ENCODE peak calls at places on chromosomes 3 and 15, in nine cellular contexts. One of them, this sample, is unnamed.

GRCh38 chr3:3196148-3196861 is 16.8 kb upstream of the CRBN start:
- DNase-seq in colonic mucosa: no peak
- DNase-seq in epithelial cell of esophagus: peak
- DNase-seq in adrenal gland: no peak
- DNase-seq in dorsolateral prefrontal cortex: no peak
- DNase-seq in OCI-LY7: peak
- DNase-seq in lower leg skin: no peak
- DNase-seq in effector memory CD4-positive, alpha-beta T cell: no peak
- DNase-seq in hepatocyte: peak
- DNase-seq in this sample: peak

GRCh38 chr15:65666257-65666656 is 44.5 kb downstream of the SLC24A1 start:
- DNase-seq in dorsolateral prefrontal cortex: no peak
- DNase-seq in effector memory CD4-positive, alpha-beta T cell: no peak
- DNase-seq in adrenal gland: no peak
- DNase-seq in hepatocyte: no peak
- DNase-seq in epithelial cell of esophagus: peak
- DNase-seq in lower leg skin: no peak
- DNase-seq in colonic mucosa: no peak
- DNase-seq in OCI-LY7: no peak
- DNase-seq in this sample: no peak

GRCh38 chr3:124057453-124057852 is 65.5 kb upstream of the ROPN1 start:
- DNase-seq in epithelial cell of esophagus: no peak
- DNase-seq in effector memory CD4-positive, alpha-beta T cell: no peak
- DNase-seq in OCI-LY7: no peak
- DNase-seq in adrenal gland: no peak
- DNase-seq in dorsolateral prefrontal cortex: no peak
- DNase-seq in colonic mucosa: no peak
- DNase-seq in hepatocyte: no peak
- DNase-seq in lower leg skin: no peak
- DNase-seq in this sample: no peak

GRCh38 chr15:96201696-96202095 is 128.8 kb upstream of the NR2F2 start:
- DNase-seq in colonic mucosa: no peak
- DNase-seq in OCI-LY7: no peak
- DNase-seq in adrenal gland: no peak
- DNase-seq in hepatocyte: no peak
- DNase-seq in dorsolateral prefrontal cortex: no peak
- DNase-seq in epithelial cell of esophagus: no peak
- DNase-seq in lower leg skin: no peak
- DNase-seq in effector memory CD4-positive, alpha-beta T cell: no peak
- DNase-seq in this sample: no peak

GRCh38 chr3:161371441-161372320 is at the start of gene SPTSSB:
- DNase-seq in lower leg skin: peak
- DNase-seq in OCI-LY7: no peak
- DNase-seq in epithelial cell of esophagus: peak
- DNase-seq in hepatocyte: peak
- DNase-seq in effector memory CD4-positive, alpha-beta T cell: no peak
- DNase-seq in dorsolateral prefrontal cortex: peak
- DNase-seq in adrenal gland: peak
- DNase-seq in colonic mucosa: peak
- DNase-seq in this sample: no peak

GRCh38 chr3:166340604-166341003 is 503.4 kb upstream of the BCHE start:
- DNase-seq in colonic mucosa: no peak
- DNase-seq in lower leg skin: no peak
- DNase-seq in dorsolateral prefrontal cortex: no peak
- DNase-seq in adrenal gland: no peak
- DNase-seq in OCI-LY7: no peak
- DNase-seq in epithelial cell of esophagus: no peak
- DNase-seq in hepatocyte: no peak
- DNase-seq in effector memory CD4-positive, alpha-beta T cell: no peak
- DNase-seq in this sample: no peak

GRCh38 chr3:120093119-120093922 is 926 bp downstream of the GSK3B start:
- DNase-seq in lower leg skin: no peak
- DNase-seq in epithelial cell of esophagus: peak
- DNase-seq in OCI-LY7: peak
- DNase-seq in dorsolateral prefrontal cortex: peak
- DNase-seq in hepatocyte: peak
- DNase-seq in effector memory CD4-positive, alpha-beta T cell: no peak
- DNase-seq in colonic mucosa: peak
- DNase-seq in adrenal gland: peak
- DNase-seq in this sample: peak

GRCh38 chr3:58052373-58053273 is 44.4 kb downstream of the FLNB start:
- DNase-seq in epithelial cell of esophagus: peak
- DNase-seq in lower leg skin: peak
- DNase-seq in adrenal gland: peak
- DNase-seq in dorsolateral prefrontal cortex: peak
- DNase-seq in effector memory CD4-positive, alpha-beta T cell: no peak
- DNase-seq in colonic mucosa: peak
- DNase-seq in hepatocyte: peak
- DNase-seq in OCI-LY7: no peak
- DNase-seq in this sample: no peak

GRCh38 chr15:92141607-92142006 is 252.1 kb upstream of the ST8SIA2 start:
- DNase-seq in colonic mucosa: no peak
- DNase-seq in lower leg skin: no peak
- DNase-seq in adrenal gland: no peak
- DNase-seq in epithelial cell of esophagus: no peak
- DNase-seq in hepatocyte: no peak
- DNase-seq in OCI-LY7: no peak
- DNase-seq in dorsolateral prefrontal cortex: no peak
- DNase-seq in effector memory CD4-positive, alpha-beta T cell: no peak
- DNase-seq in this sample: no peak

GRCh38 chr15:85463273-85463937 is 83.0 kb downstream of the AKAP13 start:
- DNase-seq in epithelial cell of esophagus: no peak
- DNase-seq in adrenal gland: no peak
- DNase-seq in colonic mucosa: no peak
- DNase-seq in hepatocyte: no peak
- DNase-seq in dorsolateral prefrontal cortex: no peak
- DNase-seq in lower leg skin: no peak
- DNase-seq in effector memory CD4-positive, alpha-beta T cell: no peak
- DNase-seq in OCI-LY7: peak
- DNase-seq in this sample: no peak

GRCh38 chr15:98421419-98422085 is 226.8 kb upstream of the IGF1R start:
- DNase-seq in lower leg skin: peak
- DNase-seq in adrenal gland: peak
- DNase-seq in dorsolateral prefrontal cortex: peak
- DNase-seq in hepatocyte: peak
- DNase-seq in colonic mucosa: peak
- DNase-seq in effector memory CD4-positive, alpha-beta T cell: no peak
- DNase-seq in OCI-LY7: peak
- DNase-seq in epithelial cell of esophagus: peak
- DNase-seq in this sample: peak

GRCh38 chr3:130814691-130815472 is 68.3 kb upstream of the PIK3R4 start:
- DNase-seq in OCI-LY7: no peak
- DNase-seq in effector memory CD4-positive, alpha-beta T cell: no peak
- DNase-seq in dorsolateral prefrontal cortex: no peak
- DNase-seq in epithelial cell of esophagus: no peak
- DNase-seq in adrenal gland: no peak
- DNase-seq in colonic mucosa: no peak
- DNase-seq in hepatocyte: no peak
- DNase-seq in lower leg skin: no peak
- DNase-seq in this sample: no peak

GRCh38 chr15:56211960-56212550 is 31.6 kb downstream of the RFX7 start:
- DNase-seq in epithelial cell of esophagus: no peak
- DNase-seq in hepatocyte: no peak
- DNase-seq in dorsolateral prefrontal cortex: no peak
- DNase-seq in lower leg skin: no peak
- DNase-seq in adrenal gland: no peak
- DNase-seq in colonic mucosa: no peak
- DNase-seq in effector memory CD4-positive, alpha-beta T cell: no peak
- DNase-seq in OCI-LY7: no peak
- DNase-seq in this sample: no peak

GRCh38 chr3:46656778-46657556 is 36.5 kb downstream of the ALS2CL start:
- DNase-seq in effector memory CD4-positive, alpha-beta T cell: no peak
- DNase-seq in adrenal gland: no peak
- DNase-seq in epithelial cell of esophagus: peak
- DNase-seq in colonic mucosa: peak
- DNase-seq in hepatocyte: no peak
- DNase-seq in dorsolateral prefrontal cortex: no peak
- DNase-seq in OCI-LY7: no peak
- DNase-seq in lower leg skin: no peak
- DNase-seq in this sample: no peak

GRCh38 chr3:6147883-6148282 is 713.0 kb upstream of the GRM7 start:
- DNase-seq in dorsolateral prefrontal cortex: no peak
- DNase-seq in adrenal gland: no peak
- DNase-seq in hepatocyte: no peak
- DNase-seq in colonic mucosa: no peak
- DNase-seq in OCI-LY7: no peak
- DNase-seq in effector memory CD4-positive, alpha-beta T cell: no peak
- DNase-seq in lower leg skin: no peak
- DNase-seq in epithelial cell of esophagus: no peak
- DNase-seq in this sample: no peak

GRCh38 chr15:41607033-41607432 is 48.0 kb downstream of the TYRO3 start:
- DNase-seq in lower leg skin: no peak
- DNase-seq in adrenal gland: no peak
- DNase-seq in dorsolateral prefrontal cortex: no peak
- DNase-seq in epithelial cell of esophagus: peak
- DNase-seq in colonic mucosa: no peak
- DNase-seq in effector memory CD4-positive, alpha-beta T cell: no peak
- DNase-seq in OCI-LY7: no peak
- DNase-seq in hepatocyte: peak
- DNase-seq in this sample: no peak

DNA sequence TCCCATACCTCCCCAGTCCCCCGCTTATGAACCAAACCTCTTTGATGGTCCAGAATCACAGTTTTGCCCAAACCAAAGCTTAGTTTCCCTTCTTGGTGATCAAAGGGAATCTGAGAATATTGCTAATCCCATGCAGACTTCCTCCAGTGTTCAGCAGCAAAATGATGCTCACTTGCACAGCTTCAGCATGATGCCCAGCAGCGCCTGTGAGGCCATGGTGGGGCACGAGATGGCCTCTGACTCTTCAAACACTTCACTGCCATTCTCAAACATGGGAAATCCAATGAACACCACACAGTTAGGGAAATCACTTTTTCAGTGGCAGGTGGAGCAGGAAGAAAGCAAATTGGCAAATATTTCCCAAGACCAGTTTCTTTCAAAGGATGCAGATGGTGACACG is 4.2 kb downstream of the NFKBIZ start:
- DNase-seq in adrenal gland: no peak
- DNase-seq in OCI-LY7: no peak
- DNase-seq in hepatocyte: no peak
- DNase-seq in colonic mucosa: no peak
- DNase-seq in dorsolateral prefrontal cortex: no peak
- DNase-seq in lower leg skin: no peak
- DNase-seq in epithelial cell of esophagus: no peak
- DNase-seq in effector memory CD4-positive, alpha-beta T cell: no peak
- DNase-seq in this sample: no peak
- H3K4me3 ChIP-seq in adrenal gland: no peak
- H3K4me3 ChIP-seq in OCI-LY7: no peak
- H3K4me3 ChIP-seq in hepatocyte: no peak
- H3K4me3 ChIP-seq in colonic mucosa: no peak
- H3K4me3 ChIP-seq in dorsolateral prefrontal cortex: no peak
- H3K4me3 ChIP-seq in lower leg skin: no peak
- H3K4me3 ChIP-seq in epithelial cell of esophagus: no peak
- H3K4me3 ChIP-seq in effector memory CD4-positive, alpha-beta T cell: no peak
- H3K4me3 ChIP-seq in this sample: no peak

GRCh38 chr3:139201446-139202225 is 142.2 kb upstream of the MRPS22 start:
- DNase-seq in effector memory CD4-positive, alpha-beta T cell: no peak
- DNase-seq in dorsolateral prefrontal cortex: no peak
- DNase-seq in epithelial cell of esophagus: no peak
- DNase-seq in adrenal gland: no peak
- DNase-seq in OCI-LY7: no peak
- DNase-seq in hepatocyte: no peak
- DNase-seq in colonic mucosa: no peak
- DNase-seq in lower leg skin: no peak
- DNase-seq in this sample: no peak
- H3K4me3 ChIP-seq in effector memory CD4-positive, alpha-beta T cell: no peak
- H3K4me3 ChIP-seq in dorsolateral prefrontal cortex: no peak
- H3K4me3 ChIP-seq in epithelial cell of esophagus: no peak
- H3K4me3 ChIP-seq in adrenal gland: no peak
- H3K4me3 ChIP-seq in OCI-LY7: no peak
- H3K4me3 ChIP-seq in hepatocyte: no peak
- H3K4me3 ChIP-seq in colonic mucosa: no peak
- H3K4me3 ChIP-seq in lower leg skin: no peak
- H3K4me3 ChIP-seq in this sample: no peak

GRCh38 chr3:14625443-14625842 is 26.1 kb upstream of the CCDC174 start:
- DNase-seq in adrenal gland: no peak
- DNase-seq in lower leg skin: no peak
- DNase-seq in effector memory CD4-positive, alpha-beta T cell: no peak
- DNase-seq in dorsolateral prefrontal cortex: no peak
- DNase-seq in epithelial cell of esophagus: no peak
- DNase-seq in OCI-LY7: no peak
- DNase-seq in colonic mucosa: no peak
- DNase-seq in hepatocyte: no peak
- DNase-seq in this sample: no peak

GRCh38 chr3:14621093-14621492 is 30.5 kb upstream of the CCDC174 start:
- DNase-seq in lower leg skin: no peak
- DNase-seq in epithelial cell of esophagus: no peak
- DNase-seq in adrenal gland: no peak
- DNase-seq in effector memory CD4-positive, alpha-beta T cell: no peak
- DNase-seq in hepatocyte: no peak
- DNase-seq in OCI-LY7: no peak
- DNase-seq in colonic mucosa: no peak
- DNase-seq in dorsolateral prefrontal cortex: no peak
- DNase-seq in this sample: no peak

GRCh38 chr3:14622368-14622767 is 29.2 kb upstream of the CCDC174 start:
- DNase-seq in colonic mucosa: no peak
- DNase-seq in OCI-LY7: no peak
- DNase-seq in epithelial cell of esophagus: no peak
- DNase-seq in dorsolateral prefrontal cortex: no peak
- DNase-seq in effector memory CD4-positive, alpha-beta T cell: no peak
- DNase-seq in hepatocyte: no peak
- DNase-seq in adrenal gland: no peak
- DNase-seq in lower leg skin: no peak
- DNase-seq in this sample: no peak

GRCh38 chr3:14624498-14624897 is 27.1 kb upstream of the CCDC174 start:
- DNase-seq in OCI-LY7: no peak
- DNase-seq in epithelial cell of esophagus: no peak
- DNase-seq in dorsolateral prefrontal cortex: no peak
- DNase-seq in adrenal gland: no peak
- DNase-seq in lower leg skin: no peak
- DNase-seq in effector memory CD4-positive, alpha-beta T cell: no peak
- DNase-seq in colonic mucosa: no peak
- DNase-seq in hepatocyte: no peak
- DNase-seq in this sample: no peak

DNA sequence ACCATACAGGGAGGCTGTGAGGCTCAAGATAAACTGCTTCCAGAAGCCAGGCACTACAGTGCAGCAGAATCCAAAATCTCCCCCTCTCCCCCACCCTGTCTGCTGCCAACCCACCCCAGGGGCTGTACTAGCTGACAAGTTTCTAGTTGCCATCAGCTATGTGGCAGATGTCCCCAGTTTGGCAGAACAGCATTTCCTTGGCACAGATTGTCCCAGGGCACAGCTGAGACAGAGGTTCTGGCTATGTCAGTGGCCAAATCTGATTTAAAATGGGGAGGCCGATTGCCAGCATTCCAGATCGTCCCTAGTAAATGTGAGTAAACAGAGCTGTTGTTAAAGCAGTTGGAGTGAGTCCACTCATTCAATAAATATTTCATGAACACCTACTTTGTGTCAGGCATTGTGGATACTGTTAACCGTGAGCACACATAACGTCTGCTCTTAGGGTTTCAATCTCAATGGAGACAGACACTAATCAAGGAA is 28.0 kb upstream of the CCDC174 start:
- DNase-seq in adrenal gland: no peak
- DNase-seq in colonic mucosa: no peak
- DNase-seq in hepatocyte: no peak
- DNase-seq in dorsolateral prefrontal cortex: no peak
- DNase-seq in epithelial cell of esophagus: no peak
- DNase-seq in effector memory CD4-positive, alpha-beta T cell: no peak
- DNase-seq in OCI-LY7: no peak
- DNase-seq in lower leg skin: no peak
- DNase-seq in this sample: no peak
- H3K4me3 ChIP-seq in adrenal gland: no peak
- H3K4me3 ChIP-seq in colonic mucosa: no peak
- H3K4me3 ChIP-seq in hepatocyte: no peak
- H3K4me3 ChIP-seq in dorsolateral prefrontal cortex: no peak
- H3K4me3 ChIP-seq in epithelial cell of esophagus: no peak
- H3K4me3 ChIP-seq in effector memory CD4-positive, alpha-beta T cell: no peak
- H3K4me3 ChIP-seq in OCI-LY7: no peak
- H3K4me3 ChIP-seq in lower leg skin: no peak
- H3K4me3 ChIP-seq in this sample: no peak

GRCh38 chr3:56468184-56469106 is at the start of gene ERC2:
- DNase-seq in lower leg skin: no peak
- DNase-seq in OCI-LY7: no peak
- DNase-seq in colonic mucosa: peak
- DNase-seq in dorsolateral prefrontal cortex: peak
- DNase-seq in epithelial cell of esophagus: peak
- DNase-seq in adrenal gland: peak
- DNase-seq in hepatocyte: peak
- DNase-seq in effector memory CD4-positive, alpha-beta T cell: no peak
- DNase-seq in this sample: no peak
- H3K4me3 ChIP-seq in lower leg skin: no peak
- H3K4me3 ChIP-seq in OCI-LY7: no peak
- H3K4me3 ChIP-seq in colonic mucosa: peak
- H3K4me3 ChIP-seq in dorsolateral prefrontal cortex: peak
- H3K4me3 ChIP-seq in epithelial cell of esophagus: peak
- H3K4me3 ChIP-seq in adrenal gland: peak
- H3K4me3 ChIP-seq in hepatocyte: peak
- H3K4me3 ChIP-seq in effector memory CD4-positive, alpha-beta T cell: no peak
- H3K4me3 ChIP-seq in this sample: no peak

This sample was measured in HL-60.